ENCODE peak calls at places on chromosomes 11 and 22, in five cellular contexts. One of them, this sample, is unnamed.

GRCh38 chr22:50314455-50315288 is 7.2 kb upstream of the PLXNB2 start:
- DNase-seq in HCT116: no peak
- DNase-seq in HepG2: no peak
- DNase-seq in GM12878: peak; percentile 84
- DNase-seq in K562: peak; percentile 61
- DNase-seq in this sample: peak; percentile 22

GRCh38 chr11:123357990-123358827 is 71.9 kb upstream of the GRAMD1B start:
- DNase-seq in HCT116: no peak
- DNase-seq in HepG2: no peak
- DNase-seq in GM12878: peak; percentile 34
- DNase-seq in K562: no peak
- DNase-seq in this sample: peak; percentile 82

GRCh38 chr11:64356498-64357411 is 2.2 kb upstream of the RPS6KA4 start:
- DNase-seq in HCT116: peak; percentile 80
- DNase-seq in HepG2: peak; percentile 65
- DNase-seq in GM12878: no peak
- DNase-seq in K562: peak; percentile 88
- DNase-seq in this sample: peak; percentile 83

GRCh38 chr11:42542336-42542735 is 769.5 kb upstream of the API5 start:
- DNase-seq in HCT116: no peak
- DNase-seq in HepG2: no peak
- DNase-seq in GM12878: no peak
- DNase-seq in K562: no peak
- DNase-seq in this sample: no peak

GRCh38 chr11:36702330-36703054 is 104.5 kb upstream of the RAG2 start:
- DNase-seq in HCT116: peak; percentile 66
- DNase-seq in HepG2: peak; percentile 63
- DNase-seq in GM12878: peak; percentile 41
- DNase-seq in K562: peak; percentile 63
- DNase-seq in this sample: peak; percentile 73

GRCh38 chr11:8087185-8087584 is 6.2 kb downstream of the TUB start:
- DNase-seq in HCT116: no peak
- DNase-seq in HepG2: no peak
- DNase-seq in GM12878: no peak
- DNase-seq in K562: no peak
- DNase-seq in this sample: no peak

GRCh38 chr11:2276999-2277328 is 6.6 kb upstream of the ASCL2 start:
- DNase-seq in HCT116: no peak
- DNase-seq in HepG2: no peak
- DNase-seq in GM12878: no peak
- DNase-seq in K562: no peak
- DNase-seq in this sample: no peak

GRCh38 chr11:32184057-32185055 is 93.5 kb downstream of the RCN1 start:
- DNase-seq in HCT116: no peak
- DNase-seq in HepG2: no peak
- DNase-seq in GM12878: no peak
- DNase-seq in K562: no peak
- DNase-seq in this sample: no peak

GRCh38 chr22:19046287-19046686 is 75.9 kb downstream of the DGCR2 start:
- DNase-seq in HCT116: no peak
- DNase-seq in HepG2: no peak
- DNase-seq in GM12878: no peak
- DNase-seq in K562: no peak
- DNase-seq in this sample: no peak

GRCh38 chr11:12862761-12863469 is 146.2 kb upstream of the RASSF10 start:
- DNase-seq in HCT116: no peak
- DNase-seq in HepG2: no peak
- DNase-seq in GM12878: no peak
- DNase-seq in K562: peak; percentile 36
- DNase-seq in this sample: peak; percentile 58

GRCh38 chr22:47927811-47928210 is 1165.4 kb downstream of the TBC1D22A start:
- DNase-seq in HCT116: no peak
- DNase-seq in HepG2: no peak
- DNase-seq in GM12878: no peak
- DNase-seq in K562: no peak
- DNase-seq in this sample: no peak

GRCh38 chr11:4181780-4182721 is 87.5 kb downstream of the RRM1 start:
- DNase-seq in HCT116: peak; percentile 57
- DNase-seq in HepG2: peak; percentile 48
- DNase-seq in GM12878: no peak
- DNase-seq in K562: peak; percentile 78
- DNase-seq in this sample: peak; percentile 73

GRCh38 chr22:50621491-50621880 is 6.5 kb downstream of the ARSA start:
- DNase-seq in HCT116: no peak
- DNase-seq in HepG2: no peak
- DNase-seq in GM12878: peak; percentile 69
- DNase-seq in K562: no peak
- DNase-seq in this sample: peak; percentile 13

GRCh38 chr22:49348631-49349030 is 479.0 kb downstream of the BRD1 start:
- DNase-seq in HCT116: no peak
- DNase-seq in HepG2: no peak
- DNase-seq in GM12878: no peak
- DNase-seq in K562: no peak
- DNase-seq in this sample: no peak

GRCh38 chr11:46898396-46899095 is 19.8 kb downstream of the LRP4 start:
- DNase-seq in HCT116: no peak
- DNase-seq in HepG2: no peak
- DNase-seq in GM12878: no peak
- DNase-seq in K562: no peak
- DNase-seq in this sample: no peak

GRCh38 chr22:30783021-30783420 is 88.3 kb downstream of the OSBP2 start:
- DNase-seq in HCT116: no peak
- DNase-seq in HepG2: no peak
- DNase-seq in GM12878: no peak
- DNase-seq in K562: no peak
- DNase-seq in this sample: no peak

GRCh38 chr11:111934301-111934700 is 2.8 kb upstream of the DIXDC1 start:
- DNase-seq in HCT116: no peak
- DNase-seq in HepG2: no peak
- DNase-seq in GM12878: no peak
- DNase-seq in K562: no peak
- DNase-seq in this sample: no peak

GRCh38 chr11:62004473-62004872 is 37.0 kb upstream of the FTH1 start:
- DNase-seq in HCT116: no peak
- DNase-seq in HepG2: no peak
- DNase-seq in GM12878: peak; percentile 66
- DNase-seq in K562: no peak
- DNase-seq in this sample: no peak

GRCh38 chr22:30809086-30809485 is 114.4 kb downstream of the OSBP2 start:
- DNase-seq in HCT116: no peak
- DNase-seq in HepG2: no peak
- DNase-seq in GM12878: no peak
- DNase-seq in K562: no peak
- DNase-seq in this sample: no peak

GRCh38 chr11:2217211-2218081 is 45.8 kb upstream of the TH start:
- DNase-seq in HCT116: no peak
- DNase-seq in HepG2: no peak
- DNase-seq in GM12878: no peak
- DNase-seq in K562: no peak
- DNase-seq in this sample: peak; percentile 19

GRCh38 chr11:8610532-8611116 is 16.6 kb upstream of the STK33 start:
- DNase-seq in HCT116: no peak
- DNase-seq in HepG2: no peak
- DNase-seq in GM12878: no peak
- DNase-seq in K562: no peak
- DNase-seq in this sample: no peak

GRCh38 chr11:3723014-3723708 is 52.0 kb upstream of the CHRNA10 start:
- DNase-seq in HCT116: no peak
- DNase-seq in HepG2: no peak
- DNase-seq in GM12878: no peak
- DNase-seq in K562: no peak
- DNase-seq in this sample: no peak

GRCh38 chr11:30257058-30257457 is 26.2 kb downstream of the FSHB start:
- DNase-seq in HCT116: no peak
- DNase-seq in HepG2: no peak
- DNase-seq in GM12878: no peak
- DNase-seq in K562: no peak
- DNase-seq in this sample: no peak

GRCh38 chr22:17633217-17633997 is 4.9 kb upstream of the ATP6V1E1 start:
- DNase-seq in HCT116: peak; percentile 87
- DNase-seq in HepG2: peak; percentile 85
- DNase-seq in GM12878: no peak
- DNase-seq in K562: peak; percentile 67
- DNase-seq in this sample: no peak

GRCh38 chr22:45271667-45272188 is 13.0 kb upstream of the UPK3A start:
- DNase-seq in HCT116: no peak
- DNase-seq in HepG2: peak; percentile 50
- DNase-seq in GM12878: no peak
- DNase-seq in K562: no peak
- DNase-seq in this sample: no peak

GRCh38 chr11:1305558-1306056 is 3.8 kb downstream of the TOLLIP start:
- DNase-seq in HCT116: no peak
- DNase-seq in HepG2: no peak
- DNase-seq in GM12878: no peak
- DNase-seq in K562: no peak
- DNase-seq in this sample: peak; percentile 12

GRCh38 chr22:17266261-17266971 is 47.2 kb upstream of the ADA2 start:
- DNase-seq in HCT116: no peak
- DNase-seq in HepG2: no peak
- DNase-seq in GM12878: no peak
- DNase-seq in K562: no peak
- DNase-seq in this sample: no peak

GRCh38 chr11:108559340-108559739 is 34.2 kb downstream of the EXPH5 start:
- DNase-seq in HCT116: no peak
- DNase-seq in HepG2: no peak
- DNase-seq in GM12878: no peak
- DNase-seq in K562: no peak
- DNase-seq in this sample: no peak

GRCh38 chr11:125057370-125058060 is 5.6 kb upstream of the SLC37A2 start:
- DNase-seq in HCT116: no peak
- DNase-seq in HepG2: no peak
- DNase-seq in GM12878: no peak
- DNase-seq in K562: no peak
- DNase-seq in this sample: no peak

GRCh38 chr11:60905551-60906113 is 753 bp downstream of the PRPF19 start:
- DNase-seq in HCT116: no peak
- DNase-seq in HepG2: peak; percentile 36
- DNase-seq in GM12878: no peak
- DNase-seq in K562: peak; percentile 42
- DNase-seq in this sample: peak; percentile 60

GRCh38 chr11:85628771-85629341 is 463 bp downstream of the TMEM126B start:
- DNase-seq in HCT116: no peak
- DNase-seq in HepG2: peak; percentile 9
- DNase-seq in GM12878: no peak
- DNase-seq in K562: no peak
- DNase-seq in this sample: no peak

GRCh38 chr11:33696931-33697638 is 3.5 kb downstream of the C11orf91 start:
- DNase-seq in HCT116: no peak
- DNase-seq in HepG2: no peak
- DNase-seq in GM12878: no peak
- DNase-seq in K562: no peak
- DNase-seq in this sample: no peak

GRCh38 chr22:49215840-49216239 is 611.8 kb downstream of the BRD1 start:
- DNase-seq in HCT116: no peak
- DNase-seq in HepG2: no peak
- DNase-seq in GM12878: no peak
- DNase-seq in K562: no peak
- DNase-seq in this sample: no peak

GRCh38 chr11:76495017-76495416 is 50.2 kb downstream of the EMSY start:
- DNase-seq in HCT116: no peak
- DNase-seq in HepG2: no peak
- DNase-seq in GM12878: no peak
- DNase-seq in K562: no peak
- DNase-seq in this sample: no peak

GRCh38 chr11:76493040-76493439 is 48.2 kb downstream of the EMSY start:
- DNase-seq in HCT116: no peak
- DNase-seq in HepG2: no peak
- DNase-seq in GM12878: no peak
- DNase-seq in K562: no peak
- DNase-seq in this sample: no peak

GRCh38 chr11:76493626-76494539 is 49.1 kb downstream of the EMSY start:
- DNase-seq in HCT116: no peak
- DNase-seq in HepG2: no peak
- DNase-seq in GM12878: no peak
- DNase-seq in K562: no peak
- DNase-seq in this sample: no peak

GRCh38 chr11:76491644-76492043 is 46.8 kb downstream of the EMSY start:
- DNase-seq in HCT116: no peak
- DNase-seq in HepG2: no peak
- DNase-seq in GM12878: no peak
- DNase-seq in K562: no peak
- DNase-seq in this sample: no peak

DNA sequence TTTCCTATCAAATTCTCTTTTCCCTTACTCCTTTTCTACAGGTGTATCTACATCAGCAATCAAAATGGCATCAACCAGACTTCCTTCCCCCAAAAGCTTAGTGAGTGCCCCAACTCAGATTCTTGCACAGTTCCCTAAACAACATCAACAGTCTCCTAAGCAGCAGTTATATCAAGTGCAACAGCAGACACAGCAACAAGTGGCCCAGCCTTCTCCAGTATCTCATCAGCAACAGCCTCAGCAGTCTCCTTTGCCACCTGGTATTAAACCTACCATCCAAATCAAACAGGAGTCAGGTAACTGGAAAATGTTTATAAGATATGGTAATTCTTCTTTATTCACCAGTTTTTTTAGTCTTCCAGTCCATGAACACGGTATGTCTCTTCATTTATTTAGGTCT is 51.4 kb downstream of the EMSY start:
- DNase-seq in HCT116: no peak
- DNase-seq in HepG2: no peak
- DNase-seq in GM12878: no peak
- DNase-seq in K562: no peak
- DNase-seq in this sample: no peak
- TF ChIP-seq REST in HCT116: no peak
- TF ChIP-seq REST in HepG2: no peak
- TF ChIP-seq REST in GM12878: no peak
- TF ChIP-seq REST in K562: no peak
- TF ChIP-seq REST in this sample: no peak

GRCh38 chr11:74321487-74322188 is 10.2 kb upstream of the P4HA3 start:
- DNase-seq in HCT116: no peak
- DNase-seq in HepG2: peak; percentile 12
- DNase-seq in GM12878: no peak
- DNase-seq in K562: peak; percentile 40
- DNase-seq in this sample: peak; percentile 41
- H3K9ac ChIP-seq in HCT116: no peak overlapping the region
- H3K9ac ChIP-seq in HepG2: no peak overlapping the region
- H3K9ac ChIP-seq in GM12878: no peak overlapping the region
- H3K9ac ChIP-seq in K562: no peak overlapping the region
- H3K9ac ChIP-seq in this sample: no peak overlapping the region

DNA sequence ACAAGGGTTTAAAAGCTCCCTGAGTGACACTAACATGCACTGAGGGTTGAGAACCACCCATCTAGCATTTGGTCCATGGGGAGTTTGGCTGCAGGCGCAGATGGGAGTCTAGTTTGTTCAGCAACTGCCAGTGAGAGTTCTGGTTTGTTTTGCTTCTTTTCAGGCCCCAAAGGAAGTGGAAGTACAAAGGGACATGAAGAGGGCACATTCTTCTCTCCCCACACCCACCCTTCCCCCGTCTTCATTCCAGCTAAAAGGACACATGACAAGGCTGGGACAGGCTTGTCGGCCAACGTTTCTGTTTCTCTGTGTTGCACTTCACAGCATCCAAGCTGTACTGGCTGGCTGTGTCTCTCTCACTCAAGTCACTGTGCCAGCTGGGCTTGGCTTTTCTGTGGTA is 8.2 kb upstream of the ENDOD1 start:
- DNase-seq in HCT116: no peak
- DNase-seq in HepG2: no peak
- DNase-seq in GM12878: no peak
- DNase-seq in K562: no peak
- DNase-seq in this sample: no peak
- H2AFZ ChIP-seq in HCT116: no peak overlapping the region
- H2AFZ ChIP-seq in HepG2: no peak overlapping the region
- H2AFZ ChIP-seq in GM12878: no peak overlapping the region
- H2AFZ ChIP-seq in K562: peak overlapping the region; percentile 68
- H2AFZ ChIP-seq in this sample: no peak overlapping the region

GRCh38 chr11:121550247-121551132 is 97.7 kb upstream of the SORL1-AS1 start:
- DNase-seq in HCT116: no peak
- DNase-seq in HepG2: no peak
- DNase-seq in GM12878: no peak
- DNase-seq in K562: no peak
- DNase-seq in this sample: no peak
- TF ChIP-seq REST in HCT116: no peak
- TF ChIP-seq REST in HepG2: no peak
- TF ChIP-seq REST in GM12878: no peak
- TF ChIP-seq REST in K562: no peak
- TF ChIP-seq REST in this sample: no peak

This sample was measured in SK-N-SH.